ENCODE peak calls at places on chromosome 18, in five cellular contexts. F is choroid plexus epithelial cell, B is GM06990, T is astrocyte, I is Peyer's patch. X is an unnamed sample.

GRCh38 chr18:9404565-9405060 is 70.0 kb downstream of the TWSG1 start:
- DNase-seq in T (peak), F (no peak), B (peak), I (no peak), X (peak)

GRCh38 chr18:10851824-10852225 is 297.5 kb downstream of the PIEZO2 start:
- DNase-seq in B (peak), T (peak), I (no peak), F (peak), X (peak)

GRCh38 chr18:27226556-27227075 is 41.5 kb upstream of the CHST9 start:
- DNase-seq in F (no peak), T (no peak), I (no peak), B (no peak), X (no peak)

GRCh38 chr18:58785171-58785805 is 79.4 kb upstream of the ZNF532 start:
- DNase-seq in B (no peak), I (no peak), T (peak), F (peak), X (peak)

GRCh38 chr18:3593381-3593903 is 143.5 kb downstream of the TGIF1 start:
- DNase-seq in T (peak), I (no peak), B (no peak), F (peak), X (peak)

GRCh38 chr18:57767259-57768050 is 35.7 kb downstream of the ATP8B1 start:
- DNase-seq in T (no peak), I (no peak), F (no peak), B (no peak), X (no peak)

GRCh38 chr18:79446931-79447330 is 51.2 kb downstream of the NFATC1 start:
- DNase-seq in B (no peak), I (no peak), T (no peak), F (no peak), X (no peak)

GRCh38 chr18:28735731-28736130 is 558.8 kb upstream of the CDH2 start:
- DNase-seq in T (peak), B (no peak), I (no peak), F (peak), X (peak)

GRCh38 chr18:79068299-79068945 is 772 bp upstream of the ATP9B start:
- DNase-seq in F (peak), T (peak), B (no peak), I (no peak), X (peak)

GRCh38 chr18:63119647-63120046 is 199.9 kb downstream of the BCL2 start:
- DNase-seq in B (no peak), F (peak), T (peak), I (no peak), X (peak)

GRCh38 chr18:11570770-11571169 is 38.6 kb upstream of the SLC35G4 start:
- DNase-seq in B (no peak), I (no peak), T (no peak), F (peak), X (peak)

DNA sequence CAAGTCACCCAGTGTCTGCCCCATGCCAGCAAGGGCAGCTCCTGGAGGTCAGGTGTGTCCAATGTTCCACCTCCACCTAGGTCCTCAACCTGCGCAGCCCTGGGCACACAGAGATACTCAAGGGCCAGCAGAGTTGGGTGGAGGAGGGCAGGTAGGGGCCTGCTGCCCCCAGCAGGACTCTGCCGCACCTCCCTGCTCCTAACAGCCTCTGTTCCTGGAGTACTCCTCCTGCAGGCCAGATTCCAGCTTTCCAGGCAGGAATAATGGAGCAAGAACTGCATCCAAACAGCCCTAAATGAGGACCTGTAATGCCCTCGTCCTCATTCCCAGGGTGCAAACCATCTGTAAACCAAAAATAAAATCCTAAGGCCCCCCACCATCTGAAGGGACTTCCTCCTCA is 44.4 kb upstream of the ACAA2 start:
- DNase-seq in I (no peak), T (no peak), F (no peak), B (no peak), X (peak)
- TF ChIP-seq CTCF in I (no peak), T (no peak), F (no peak), B (no peak), X (peak)

GRCh38 chr18:43277164-43277600 is at the start of gene SYT4:
- DNase-seq in I (no peak), B (no peak), T (peak), F (peak), X (peak)

GRCh38 chr18:43267818-43268217 is 9.5 kb downstream of the SYT4 start:
- DNase-seq in B (no peak), F (no peak), I (no peak), T (no peak), X (no peak)

GRCh38 chr18:43276471-43276870 is 819 bp downstream of the SYT4 start:
- DNase-seq in I (no peak), B (no peak), T (no peak), F (no peak), X (no peak)

GRCh38 chr18:43274526-43274925 is 2.8 kb downstream of the SYT4 start:
- DNase-seq in T (no peak), I (no peak), F (no peak), B (no peak), X (no peak)

GRCh38 chr18:43271593-43272432 is 5.5 kb downstream of the SYT4 start:
- DNase-seq in F (peak), T (peak), I (no peak), B (no peak), X (peak)
- TF ChIP-seq CTCF in F (peak), T (peak), I (peak), B (peak), X (peak)

DNA sequence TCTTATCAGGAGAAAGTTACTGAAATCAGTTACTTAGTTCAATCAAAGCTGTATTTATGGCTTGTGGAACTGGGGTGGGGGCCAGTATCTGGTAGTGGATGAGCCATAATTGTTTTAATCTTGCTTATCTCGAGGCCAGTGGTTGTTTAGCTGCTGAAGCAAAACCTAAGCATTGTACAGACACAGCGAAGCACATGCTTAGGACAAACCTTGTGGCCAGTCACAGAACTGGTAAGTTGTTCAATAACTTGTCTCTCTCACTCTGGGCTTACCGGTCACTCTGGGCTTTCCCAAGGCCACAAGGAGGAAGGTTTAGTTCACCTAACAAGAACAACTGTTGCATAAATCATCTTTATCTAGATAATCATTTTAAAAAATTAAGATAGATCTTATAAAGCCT is 296.6 kb upstream of the NETO1 start:
- DNase-seq in I (no peak), F (no peak), B (no peak), T (no peak), X (no peak)
- TF ChIP-seq CTCF in I (no peak), F (no peak), B (no peak), T (no peak), X (no peak)

DNA sequence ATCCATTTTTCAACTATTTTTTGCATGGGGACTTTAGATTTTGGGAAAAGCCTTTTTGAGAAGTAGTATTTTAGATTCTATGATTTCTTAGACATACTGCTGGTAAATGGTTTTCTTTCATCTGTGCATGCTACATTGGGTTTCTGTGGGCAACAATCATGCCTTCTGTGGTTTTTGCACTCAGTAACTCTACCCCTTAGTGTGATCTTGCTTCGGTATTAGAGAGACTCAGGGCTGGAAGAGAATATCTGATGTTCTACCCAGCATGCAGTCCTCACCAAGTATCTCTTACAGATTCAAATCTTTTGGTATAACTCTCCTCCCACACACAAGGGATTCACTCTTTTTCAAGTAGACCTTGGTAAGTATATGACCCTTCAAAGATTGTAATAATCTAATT is 183.0 kb downstream of the PMAIP1 start:
- DNase-seq in F (peak), I (no peak), T (peak), B (no peak), X (no peak)
- TF ChIP-seq CTCF in F (no peak), I (no peak), T (no peak), B (no peak), X (no peak)

DNA sequence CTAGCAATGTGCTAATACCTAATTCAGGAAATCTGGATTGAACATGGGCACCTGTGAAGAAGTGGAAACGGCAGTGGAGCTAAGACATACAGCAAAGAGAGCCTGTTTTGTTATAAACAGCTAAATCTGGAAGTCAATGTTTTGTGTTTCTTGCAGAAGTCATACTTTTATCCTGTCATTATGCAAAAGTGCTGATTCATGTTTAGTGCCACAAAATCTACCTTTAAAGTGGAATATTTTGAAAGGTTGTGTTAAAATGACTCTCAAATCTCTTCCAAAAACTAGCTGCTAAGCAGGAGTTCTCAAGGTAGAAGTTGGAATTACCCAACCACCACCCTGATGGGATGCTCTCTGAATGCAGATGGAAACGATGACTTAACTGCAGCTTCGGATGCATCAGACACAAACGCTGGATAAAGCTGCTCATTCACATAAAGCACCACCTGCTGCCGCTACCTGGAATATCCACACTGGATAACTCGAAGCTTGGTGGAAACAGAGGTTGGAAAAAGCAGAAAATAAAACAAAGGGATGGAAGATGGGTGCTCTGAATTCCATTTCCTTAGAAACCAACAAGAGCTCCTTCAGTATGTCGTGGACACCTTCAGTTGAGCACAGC is 132.6 kb upstream of the ZNF236 start:
- DNase-seq in I (peak), B (no peak), T (no peak), F (no peak), X (no peak)
- TF ChIP-seq CTCF in I (no peak), B (no peak), T (no peak), F (peak), X (no peak)

GRCh38 chr18:46393230-46393629 is 263.8 kb downstream of the LOXHD1 start:
- DNase-seq in T (no peak), B (no peak), F (peak), I (no peak), X (no peak)
- TF ChIP-seq CTCF in T (no peak), B (peak), F (peak), I (no peak), X (no peak)

GRCh38 chr18:48342588-48342987 is 66.6 kb downstream of the ZBTB7C start:
- DNase-seq in T (no peak), B (no peak), I (no peak), F (no peak), X (no peak)

GRCh38 chr18:48348739-48349138 is 60.4 kb downstream of the ZBTB7C start:
- DNase-seq in F (no peak), T (no peak), I (no peak), B (no peak), X (no peak)

GRCh38 chr18:48347756-48348326 is 61.3 kb downstream of the ZBTB7C start:
- DNase-seq in I (no peak), B (no peak), F (no peak), T (no peak), X (no peak)

GRCh38 chr18:48342125-48342524 is 67.1 kb downstream of the ZBTB7C start:
- DNase-seq in T (no peak), B (no peak), I (no peak), F (no peak), X (no peak)

GRCh38 chr18:48345596-48345995 is 63.6 kb downstream of the ZBTB7C start:
- DNase-seq in I (no peak), F (peak), B (no peak), T (no peak), X (peak)
- TF ChIP-seq CTCF in I (peak), F (peak), B (peak), T (peak), X (peak)

DNA sequence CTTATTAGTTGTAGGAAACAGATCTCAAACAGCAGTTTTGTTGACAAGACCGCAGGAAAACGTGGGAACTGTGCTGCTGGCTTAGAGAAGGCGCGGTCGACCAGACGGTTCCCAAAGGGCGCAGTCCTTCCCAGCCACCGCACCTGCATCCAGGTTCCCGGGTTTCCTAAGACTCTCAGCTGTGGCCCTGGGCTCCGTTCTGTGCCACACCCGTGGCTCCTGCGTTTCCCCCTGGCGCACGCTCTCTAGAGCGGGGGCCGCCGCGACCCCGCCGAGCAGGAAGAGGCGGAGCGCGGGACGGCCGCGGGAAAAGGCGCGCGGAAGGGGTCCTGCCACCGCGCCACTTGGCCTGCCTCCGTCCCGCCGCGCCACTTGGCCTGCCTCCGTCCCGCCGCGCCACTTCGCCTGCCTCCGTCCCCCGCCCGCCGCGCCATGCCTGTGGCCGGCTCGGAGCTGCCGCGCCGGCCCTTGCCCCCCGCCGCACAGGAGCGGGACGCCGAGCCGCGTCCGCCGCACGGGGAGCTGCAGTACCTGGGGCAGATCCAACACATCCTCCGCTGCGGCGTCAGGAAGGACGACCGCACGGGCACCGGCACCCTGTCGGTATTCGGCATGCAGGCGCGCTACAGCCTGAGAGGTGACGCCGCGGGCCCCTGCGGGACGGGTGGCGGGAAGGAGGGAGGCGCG is at the start of gene TYMS:
- DNase-seq in I (peak), F (peak), B (peak), T (peak), X (peak)
- TF ChIP-seq CTCF in I (no peak), F (no peak), B (no peak), T (no peak), X (no peak)